ENCODE peak calls at places on chromosome 19, in ten cellular contexts. One of them, this sample, is unnamed.
A peak's percentile ranks its signal among the peaks of the same experiment; 100 is the strongest.

GRCh38 chr19:48554385-48555091 is 2.6 kb downstream of the SULT2B1 start:
- DNase-seq in uterus: no peak
- DNase-seq in stomach: no peak
- DNase-seq in tibial artery: no peak
- DNase-seq in A673: no peak
- DNase-seq in AG04450: no peak
- DNase-seq in IMR-90: no peak
- DNase-seq in fibroblast of lung: no peak
- DNase-seq in heart right ventricle: no peak
- DNase-seq in coronary artery: no peak
- DNase-seq in this sample: no peak

GRCh38 chr19:55265723-55266386 is 7.0 kb upstream of the PPP6R1 start:
- DNase-seq in heart right ventricle: no peak
- DNase-seq in AG04450: no peak
- DNase-seq in IMR-90: no peak
- DNase-seq in tibial artery: no peak
- DNase-seq in fibroblast of lung: no peak
- DNase-seq in uterus: no peak
- DNase-seq in stomach: no peak
- DNase-seq in A673: no peak
- DNase-seq in coronary artery: no peak
- DNase-seq in this sample: no peak

GRCh38 chr19:52248256-52248655 is 21.1 kb upstream of the ZNF766 start:
- DNase-seq in heart right ventricle: peak; percentile 31
- DNase-seq in AG04450: no peak
- DNase-seq in coronary artery: no peak
- DNase-seq in stomach: peak; percentile 61
- DNase-seq in tibial artery: peak; percentile 56
- DNase-seq in uterus: peak; percentile 24
- DNase-seq in IMR-90: peak; percentile 33
- DNase-seq in fibroblast of lung: peak; percentile 30
- DNase-seq in A673: peak; percentile 69
- DNase-seq in this sample: peak; percentile 79

GRCh38 chr19:38707512-38708114 is 36.7 kb downstream of the CAPN12 start:
- DNase-seq in IMR-90: peak; percentile 23
- DNase-seq in fibroblast of lung: peak; percentile 65
- DNase-seq in A673: no peak
- DNase-seq in stomach: peak; percentile 94
- DNase-seq in uterus: peak; percentile 52
- DNase-seq in heart right ventricle: peak; percentile 76
- DNase-seq in tibial artery: peak; percentile 59
- DNase-seq in AG04450: no peak
- DNase-seq in coronary artery: no peak
- DNase-seq in this sample: no peak

GRCh38 chr19:44904426-44904994 is 1.1 kb upstream of the APOE start:
- DNase-seq in IMR-90: no peak
- DNase-seq in stomach: no peak
- DNase-seq in A673: no peak
- DNase-seq in coronary artery: no peak
- DNase-seq in uterus: no peak
- DNase-seq in AG04450: no peak
- DNase-seq in heart right ventricle: no peak
- DNase-seq in tibial artery: no peak
- DNase-seq in fibroblast of lung: no peak
- DNase-seq in this sample: no peak

GRCh38 chr19:56840452-56841193 is at the start of the genes PEG3 and ZIM2:
- DNase-seq in coronary artery: peak; percentile 79
- DNase-seq in heart right ventricle: peak; percentile 76
- DNase-seq in A673: peak; percentile 92
- DNase-seq in AG04450: no peak
- DNase-seq in fibroblast of lung: no peak
- DNase-seq in stomach: no peak
- DNase-seq in tibial artery: peak; percentile 38
- DNase-seq in IMR-90: no peak
- DNase-seq in uterus: peak; percentile 87
- DNase-seq in this sample: peak; percentile 64

GRCh38 chr19:15841875-15842569 is 26.6 kb upstream of the OR10H1 start:
- DNase-seq in uterus: no peak
- DNase-seq in IMR-90: no peak
- DNase-seq in fibroblast of lung: no peak
- DNase-seq in tibial artery: no peak
- DNase-seq in stomach: no peak
- DNase-seq in A673: no peak
- DNase-seq in coronary artery: no peak
- DNase-seq in heart right ventricle: no peak
- DNase-seq in AG04450: no peak
- DNase-seq in this sample: no peak

GRCh38 chr19:51098366-51099069 is 9.7 kb downstream of the CTU1 start:
- DNase-seq in tibial artery: no peak
- DNase-seq in heart right ventricle: peak; percentile 68
- DNase-seq in uterus: no peak
- DNase-seq in coronary artery: no peak
- DNase-seq in fibroblast of lung: peak; percentile 6
- DNase-seq in A673: no peak
- DNase-seq in IMR-90: no peak
- DNase-seq in stomach: no peak
- DNase-seq in AG04450: no peak
- DNase-seq in this sample: no peak

GRCh38 chr19:1882089-1882785 is 3.1 kb downstream of the ABHD17A start:
- DNase-seq in IMR-90: no peak
- DNase-seq in uterus: no peak
- DNase-seq in stomach: no peak
- DNase-seq in fibroblast of lung: no peak
- DNase-seq in AG04450: no peak
- DNase-seq in tibial artery: no peak
- DNase-seq in coronary artery: no peak
- DNase-seq in A673: no peak
- DNase-seq in heart right ventricle: no peak
- DNase-seq in this sample: no peak

GRCh38 chr19:10191347-10191746 is 3.4 kb downstream of the DNMT1 start:
- DNase-seq in coronary artery: no peak
- DNase-seq in heart right ventricle: no peak
- DNase-seq in stomach: peak; percentile 76
- DNase-seq in IMR-90: peak; percentile 95
- DNase-seq in uterus: peak; percentile 15
- DNase-seq in AG04450: peak; percentile 79
- DNase-seq in tibial artery: peak; percentile 28
- DNase-seq in A673: no peak
- DNase-seq in fibroblast of lung: peak; percentile 91
- DNase-seq in this sample: no peak
- H3K27ac ChIP-seq in coronary artery: no peak overlapping the region
- H3K27ac ChIP-seq in heart right ventricle: peak overlapping the region; percentile 31
- H3K27ac ChIP-seq in stomach: no peak overlapping the region
- H3K27ac ChIP-seq in IMR-90: peak overlapping the region; percentile 63
- H3K27ac ChIP-seq in uterus: no peak overlapping the region
- H3K27ac ChIP-seq in AG04450: peak overlapping the region; percentile 61
- H3K27ac ChIP-seq in tibial artery: no peak overlapping the region
- H3K27ac ChIP-seq in A673: no peak overlapping the region
- H3K27ac ChIP-seq in fibroblast of lung: no peak overlapping the region
- H3K27ac ChIP-seq in this sample: no peak overlapping the region

GRCh38 chr19:49862411-49863253 is 4.7 kb downstream of the PNKP start:
- DNase-seq in A673: peak; percentile 66
- DNase-seq in heart right ventricle: no peak
- DNase-seq in fibroblast of lung: no peak
- DNase-seq in IMR-90: no peak
- DNase-seq in coronary artery: no peak
- DNase-seq in stomach: no peak
- DNase-seq in tibial artery: no peak
- DNase-seq in AG04450: no peak
- DNase-seq in uterus: peak; percentile 18
- DNase-seq in this sample: peak; percentile 61
- TF ChIP-seq CTCF in A673: peak; percentile 56
- TF ChIP-seq CTCF in heart right ventricle: no peak
- TF ChIP-seq CTCF in fibroblast of lung: peak; percentile 11
- TF ChIP-seq CTCF in IMR-90: peak; percentile 24
- TF ChIP-seq CTCF in coronary artery: no peak
- TF ChIP-seq CTCF in stomach: no peak
- TF ChIP-seq CTCF in tibial artery: no peak
- TF ChIP-seq CTCF in AG04450: peak; percentile 36
- TF ChIP-seq CTCF in uterus: no peak
- TF ChIP-seq CTCF in this sample: no peak

GRCh38 chr19:5692785-5693194 is 2.7 kb downstream of the RPL36 start:
- DNase-seq in stomach: no peak
- DNase-seq in coronary artery: no peak
- DNase-seq in heart right ventricle: no peak
- DNase-seq in fibroblast of lung: no peak
- DNase-seq in IMR-90: no peak
- DNase-seq in uterus: no peak
- DNase-seq in A673: no peak
- DNase-seq in AG04450: no peak
- DNase-seq in tibial artery: no peak
- DNase-seq in this sample: no peak

GRCh38 chr19:5691205-5691929 is 1.3 kb downstream of the RPL36 start:
- DNase-seq in uterus: peak; percentile 77
- DNase-seq in AG04450: no peak
- DNase-seq in heart right ventricle: peak; percentile 70
- DNase-seq in A673: peak; percentile 72
- DNase-seq in IMR-90: peak; percentile 31
- DNase-seq in tibial artery: peak; percentile 45
- DNase-seq in coronary artery: no peak
- DNase-seq in stomach: peak; percentile 66
- DNase-seq in fibroblast of lung: peak; percentile 54
- DNase-seq in this sample: peak; percentile 65

GRCh38 chr19:5690955-5691204 is 785 bp downstream of the RPL36 start:
- DNase-seq in fibroblast of lung: no peak
- DNase-seq in coronary artery: no peak
- DNase-seq in stomach: no peak
- DNase-seq in AG04450: no peak
- DNase-seq in IMR-90: no peak
- DNase-seq in heart right ventricle: no peak
- DNase-seq in uterus: no peak
- DNase-seq in tibial artery: no peak
- DNase-seq in A673: no peak
- DNase-seq in this sample: no peak

GRCh38 chr19:5693195-5694166 is 3.4 kb downstream of the RPL36 start:
- DNase-seq in uterus: no peak
- DNase-seq in AG04450: no peak
- DNase-seq in IMR-90: no peak
- DNase-seq in fibroblast of lung: no peak
- DNase-seq in A673: no peak
- DNase-seq in tibial artery: no peak
- DNase-seq in coronary artery: peak; percentile 72
- DNase-seq in stomach: no peak
- DNase-seq in heart right ventricle: peak; percentile 21
- DNase-seq in this sample: no peak

GRCh38 chr19:5691930-5692784 is 2.1 kb downstream of the RPL36 start:
- DNase-seq in tibial artery: no peak
- DNase-seq in IMR-90: peak; percentile 11
- DNase-seq in fibroblast of lung: no peak
- DNase-seq in uterus: no peak
- DNase-seq in AG04450: no peak
- DNase-seq in stomach: no peak
- DNase-seq in heart right ventricle: peak; percentile 26
- DNase-seq in coronary artery: peak; percentile 72
- DNase-seq in A673: no peak
- DNase-seq in this sample: no peak
- H3K4me3 ChIP-seq in tibial artery: peak overlapping the region; percentile 64
- H3K4me3 ChIP-seq in IMR-90: no peak overlapping the region
- H3K4me3 ChIP-seq in fibroblast of lung: peak overlapping the region; percentile 92
- H3K4me3 ChIP-seq in uterus: peak overlapping the region; percentile 62
- H3K4me3 ChIP-seq in AG04450: peak overlapping the region; percentile 96
- H3K4me3 ChIP-seq in stomach: peak overlapping the region; percentile 88
- H3K4me3 ChIP-seq in heart right ventricle: peak overlapping the region; percentile 64
- H3K4me3 ChIP-seq in coronary artery: peak overlapping the region; percentile 98
- H3K4me3 ChIP-seq in A673: peak overlapping the region; percentile 92
- H3K4me3 ChIP-seq in this sample: peak overlapping the region; percentile 97

DNA sequence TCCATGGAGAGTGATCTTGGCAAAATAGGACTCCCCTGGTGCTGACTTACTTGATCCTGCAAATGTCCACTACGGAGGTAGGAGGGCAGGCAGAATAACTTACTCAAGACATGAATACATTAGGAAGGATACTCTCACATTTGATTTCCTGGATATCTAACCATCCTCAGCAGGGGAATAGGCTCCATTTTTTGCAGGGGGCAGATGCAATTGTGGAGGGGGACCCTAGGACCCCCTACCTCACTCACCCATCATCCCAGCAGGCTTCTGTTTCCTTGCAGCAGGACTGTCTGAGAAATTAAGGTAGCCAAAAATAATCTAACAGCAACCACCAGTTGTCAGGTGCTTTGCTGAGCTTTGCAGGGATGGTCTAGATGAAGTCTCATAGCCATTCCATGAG is 482.0 kb downstream of the ZNF536 start:
- DNase-seq in heart right ventricle: no peak
- DNase-seq in AG04450: no peak
- DNase-seq in coronary artery: no peak
- DNase-seq in tibial artery: no peak
- DNase-seq in fibroblast of lung: no peak
- DNase-seq in A673: no peak
- DNase-seq in stomach: no peak
- DNase-seq in uterus: no peak
- DNase-seq in IMR-90: no peak
- DNase-seq in this sample: no peak
- H3K27ac ChIP-seq in heart right ventricle: no peak overlapping the region
- H3K27ac ChIP-seq in AG04450: no peak overlapping the region
- H3K27ac ChIP-seq in coronary artery: no peak overlapping the region
- H3K27ac ChIP-seq in tibial artery: no peak overlapping the region
- H3K27ac ChIP-seq in fibroblast of lung: no peak overlapping the region
- H3K27ac ChIP-seq in A673: no peak overlapping the region
- H3K27ac ChIP-seq in stomach: no peak overlapping the region
- H3K27ac ChIP-seq in uterus: no peak overlapping the region
- H3K27ac ChIP-seq in IMR-90: no peak overlapping the region
- H3K27ac ChIP-seq in this sample: no peak overlapping the region

GRCh38 chr19:18322759-18323460 is at the start of gene LSM4:
- DNase-seq in fibroblast of lung: peak; percentile 95
- DNase-seq in uterus: peak; percentile 99
- DNase-seq in IMR-90: peak; percentile 95
- DNase-seq in AG04450: peak; percentile 89
- DNase-seq in coronary artery: peak; percentile 99
- DNase-seq in heart right ventricle: peak; percentile 98
- DNase-seq in A673: peak; percentile 99
- DNase-seq in stomach: peak; percentile 100
- DNase-seq in tibial artery: peak; percentile 98
- DNase-seq in this sample: peak; percentile 99
- TF ChIP-seq CTCF in fibroblast of lung: peak; percentile 30
- TF ChIP-seq CTCF in uterus: no peak
- TF ChIP-seq CTCF in IMR-90: peak; percentile 44
- TF ChIP-seq CTCF in AG04450: peak; percentile 33
- TF ChIP-seq CTCF in coronary artery: no peak
- TF ChIP-seq CTCF in heart right ventricle: peak; percentile 18
- TF ChIP-seq CTCF in A673: no peak
- TF ChIP-seq CTCF in stomach: no peak
- TF ChIP-seq CTCF in tibial artery: peak; percentile 5
- TF ChIP-seq CTCF in this sample: peak; percentile 25

GRCh38 chr19:7832781-7833180 is 2.8 kb downstream of the EVI5L start:
- DNase-seq in uterus: no peak
- DNase-seq in coronary artery: no peak
- DNase-seq in heart right ventricle: no peak
- DNase-seq in stomach: no peak
- DNase-seq in AG04450: no peak
- DNase-seq in A673: no peak
- DNase-seq in tibial artery: no peak
- DNase-seq in fibroblast of lung: no peak
- DNase-seq in IMR-90: no peak
- DNase-seq in this sample: no peak
- H3K4me3 ChIP-seq in uterus: no peak overlapping the region
- H3K4me3 ChIP-seq in coronary artery: no peak overlapping the region
- H3K4me3 ChIP-seq in heart right ventricle: no peak overlapping the region
- H3K4me3 ChIP-seq in stomach: no peak overlapping the region
- H3K4me3 ChIP-seq in AG04450: no peak overlapping the region
- H3K4me3 ChIP-seq in A673: no peak overlapping the region
- H3K4me3 ChIP-seq in tibial artery: no peak overlapping the region
- H3K4me3 ChIP-seq in fibroblast of lung: no peak overlapping the region
- H3K4me3 ChIP-seq in IMR-90: no peak overlapping the region
- H3K4me3 ChIP-seq in this sample: no peak overlapping the region